ENCODE peak calls at places on chromosomes 1 and 21, in four cellular contexts. D, E, H and O are unnamed samples. For H3K4me1, the result is how much of the 10 kb centered on the place peaks cover.

GRCh38 chr1:52139817-52140540 is 1.9 kb upstream of the ZFYVE9 start:
- DNase-seq in D (no peak), H (no peak), E (peak), O (no peak)

GRCh38 chr1:198936371-198937083 is 297.7 kb downstream of the PTPRC start:
- DNase-seq in E (no peak), H (no peak), D (no peak), O (no peak)

GRCh38 chr21:36207577-36208320 is 51.1 kb downstream of the DOP1B start:
- DNase-seq in H (no peak), E (no peak), D (no peak), O (no peak)

GRCh38 chr1:156668801-156669637 is 8.2 kb downstream of the NES start:
- DNase-seq in H (peak), D (no peak), E (no peak), O (peak)

GRCh38 chr1:40774266-40774998 is 9.2 kb upstream of the KCNQ4 start:
- DNase-seq in D (peak), H (peak), E (no peak), O (peak)

GRCh38 chr1:228646717-228647522 is 88.4 kb upstream of the RHOU start:
- DNase-seq in E (no peak), D (peak), H (peak), O (peak)

GRCh38 chr1:66676616-66677298 is 75.5 kb upstream of the DYNLT5 start:
- DNase-seq in H (no peak), D (no peak), E (no peak), O (no peak)

GRCh38 chr1:21212126-21212525 is 35.4 kb upstream of the EIF4G3 start:
- DNase-seq in D (no peak), H (no peak), E (no peak), O (peak)

GRCh38 chr1:64917328-64917861 is 49.0 kb downstream of the JAK1 start:
- DNase-seq in H (no peak), D (no peak), E (no peak), O (peak)

GRCh38 chr1:33348194-33348593 is 27.3 kb upstream of the A3GALT2 start:
- DNase-seq in D (no peak), H (no peak), E (no peak), O (no peak)

GRCh38 chr1:52119291-52119690 is 22.6 kb upstream of the ZFYVE9 start:
- DNase-seq in E (no peak), D (no peak), H (no peak), O (no peak)

GRCh38 chr1:9257851-9258250 is 23.3 kb downstream of the H6PD start:
- DNase-seq in H (no peak), D (no peak), E (no peak), O (no peak)

GRCh38 chr21:31326478-31327247 is 17.4 kb downstream of the TIAM1 start:
- DNase-seq in H (no peak), D (no peak), E (peak), O (no peak)

GRCh38 chr1:107536266-107536665 is 395.4 kb downstream of the NTNG1 start:
- DNase-seq in D (no peak), H (no peak), E (no peak), O (no peak)

GRCh38 chr1:188706742-188707141 is 1770.9 kb downstream of the BRINP3 start:
- DNase-seq in H (no peak), E (no peak), D (no peak), O (no peak)

GRCh38 chr1:231803353-231803752 is 176.8 kb downstream of the DISC1 start:
- DNase-seq in D (no peak), H (no peak), E (no peak), O (no peak)

GRCh38 chr1:11524465-11525150 is 45.7 kb downstream of the DISP3 start:
- DNase-seq in E (no peak), D (no peak), H (no peak), O (no peak)

GRCh38 chr1:202806845-202807366 is 1.3 kb downstream of the KDM5B start:
- DNase-seq in H (peak), D (no peak), E (no peak), O (peak)

GRCh38 chr1:225695578-225696332 is 42.8 kb upstream of the ENAH start:
- DNase-seq in H (no peak), D (no peak), E (no peak), O (no peak)

GRCh38 chr1:166069390-166069789 is 97.4 kb downstream of the FAM78B start:
- DNase-seq in H (no peak), D (peak), E (no peak), O (peak)

GRCh38 chr1:2637472-2637871 is 4.7 kb upstream of the MMEL1 start:
- DNase-seq in E (no peak), D (no peak), H (no peak), O (no peak)

GRCh38 chr21:30444204-30444603 is 4.1 kb downstream of the KRTAP15-1 start:
- DNase-seq in D (no peak), E (no peak), H (no peak), O (peak)

GRCh38 chr1:58815680-58816071 is 31.8 kb upstream of the JUN start:
- DNase-seq in E (no peak), D (no peak), H (no peak), O (peak)

GRCh38 chr1:228208831-228209524 is 1.1 kb downstream of the OBSCN start:
- DNase-seq in E (no peak), H (no peak), D (no peak), O (no peak)

GRCh38 chr1:41482906-41483895 is 1.3 kb downstream of the EDN2 start:
- DNase-seq in E (no peak), H (no peak), D (no peak), O (no peak)

GRCh38 chr21:42346866-42347600 is 3.8 kb downstream of the TFF2 start:
- DNase-seq in D (no peak), H (no peak), E (no peak), O (no peak)

GRCh38 chr21:29943885-29944284 is 4.1 kb upstream of the GRIK1 start:
- DNase-seq in H (no peak), D (no peak), E (no peak), O (peak)

GRCh38 chr1:28860332-28861073 is 48.5 kb downstream of the OPRD1 start:
- DNase-seq in E (no peak), D (no peak), H (no peak), O (no peak)

GRCh38 chr1:152374451-152374850 is 14.6 kb upstream of the FLG2 start:
- DNase-seq in H (no peak), E (no peak), D (no peak), O (no peak)
- H2AFZ ChIP-seq in H (no peak), E (no peak), D (no peak), O (no peak)

DNA sequence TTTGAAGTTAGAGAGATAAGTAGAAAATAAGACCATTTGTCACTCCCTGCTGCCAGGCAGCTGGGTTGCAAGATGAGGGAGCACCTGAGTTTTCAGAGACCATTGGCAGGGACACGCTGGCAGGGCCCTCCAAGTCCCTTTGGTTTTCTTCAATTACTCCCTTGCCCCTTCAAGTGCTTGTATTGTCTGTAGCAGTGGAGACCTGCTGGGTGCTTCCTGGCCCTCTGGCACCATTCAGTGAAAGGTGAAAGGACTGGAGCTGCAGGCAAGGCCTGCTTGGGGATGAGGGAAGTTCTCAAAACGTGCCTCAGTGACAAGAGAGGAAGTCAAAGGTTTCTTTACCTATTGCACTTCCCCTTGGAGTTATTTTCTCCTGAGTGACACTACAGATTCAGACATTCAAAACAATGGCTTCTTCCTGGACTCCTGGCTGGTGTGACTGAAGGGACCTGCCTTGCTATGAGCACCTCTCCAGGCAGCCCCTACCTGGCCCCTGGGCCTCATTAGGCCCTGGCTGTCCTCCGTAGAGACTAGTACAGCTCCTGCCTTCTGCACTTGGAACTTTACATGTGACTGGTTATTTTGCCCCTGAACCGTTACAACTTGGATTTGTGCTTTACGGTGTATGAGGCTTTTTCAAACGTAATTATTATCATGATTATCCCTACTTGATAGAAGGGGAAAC is 100.1 kb downstream of the C1orf21 start:
- DNase-seq in E (no peak), D (no peak), H (peak), O (peak)
- H3K4me1 ChIP-seq in E (under half), D (under half), H (under half), O (under half)

DNA sequence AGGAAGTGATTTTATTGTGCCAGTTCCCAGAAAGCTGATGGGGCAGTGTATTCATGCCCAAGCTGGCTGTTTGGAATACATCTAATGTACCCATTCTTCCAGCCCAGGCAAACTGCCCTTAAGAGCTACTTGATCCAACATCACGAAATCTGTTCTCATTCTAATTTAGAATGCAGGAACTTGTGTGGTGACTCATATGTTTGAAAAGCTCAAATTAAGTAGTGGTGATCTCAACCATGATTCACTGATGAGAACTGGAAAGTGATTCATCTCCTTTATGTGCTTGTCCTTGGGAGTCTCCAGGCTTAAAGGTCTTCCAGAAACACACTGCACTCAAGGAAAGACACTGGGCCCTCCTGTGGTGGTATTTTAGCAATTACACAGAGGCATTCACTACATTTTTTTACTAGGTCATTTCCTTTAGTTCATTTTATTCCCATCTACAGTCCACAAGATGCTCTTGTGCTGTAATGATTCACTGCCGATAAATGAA is 65.4 kb downstream of the RPE65 start:
- DNase-seq in H (no peak), D (no peak), E (no peak), O (no peak)
- TF ChIP-seq CREB1 in H (no peak), D (no peak), E (no peak), O (no peak)

GRCh38 chr1:217369996-217370551 is 260.8 kb downstream of the GPATCH2 start:
- DNase-seq in E (no peak), D (no peak), H (no peak), O (no peak)
- H2AFZ ChIP-seq in E (peak), D (no peak), H (no peak), O (no peak)